ENCODE peak calls at places on chromosomes 1 and 21, in nine cellular contexts. One of them, this sample, is unnamed.

GRCh38 chr1:25889470-25889869 is 14.0 kb upstream of the PAQR7 start:
- DNase-seq in pancreas: no peak
- DNase-seq in choroid plexus epithelial cell: peak
- DNase-seq in activated CD8-positive, alpha-beta T cell treated with anti-CD3 and anti-CD28 coated beads for 36 hours: no peak
- DNase-seq in lower lobe of right lung: no peak
- DNase-seq in GM06990: no peak
- DNase-seq in tibial nerve: no peak
- DNase-seq in GM10248: no peak
- DNase-seq in endodermal cell: no peak
- DNase-seq in this sample: no peak

GRCh38 chr1:240691521-240692338 is 79.8 kb upstream of the GREM2 start:
- DNase-seq in GM10248: no peak
- DNase-seq in GM06990: no peak
- DNase-seq in pancreas: peak
- DNase-seq in tibial nerve: peak
- DNase-seq in choroid plexus epithelial cell: peak
- DNase-seq in lower lobe of right lung: no peak
- DNase-seq in activated CD8-positive, alpha-beta T cell treated with anti-CD3 and anti-CD28 coated beads for 36 hours: peak
- DNase-seq in endodermal cell: peak
- DNase-seq in this sample: no peak

GRCh38 chr1:14969006-14969405 is 184.5 kb upstream of the TMEM51 start:
- DNase-seq in GM06990: no peak
- DNase-seq in endodermal cell: no peak
- DNase-seq in tibial nerve: no peak
- DNase-seq in choroid plexus epithelial cell: no peak
- DNase-seq in lower lobe of right lung: no peak
- DNase-seq in activated CD8-positive, alpha-beta T cell treated with anti-CD3 and anti-CD28 coated beads for 36 hours: peak
- DNase-seq in GM10248: no peak
- DNase-seq in pancreas: no peak
- DNase-seq in this sample: no peak

GRCh38 chr1:38123356-38123755 is 76.8 kb upstream of the POU3F1 start:
- DNase-seq in tibial nerve: no peak
- DNase-seq in GM06990: no peak
- DNase-seq in GM10248: no peak
- DNase-seq in choroid plexus epithelial cell: no peak
- DNase-seq in endodermal cell: peak
- DNase-seq in lower lobe of right lung: no peak
- DNase-seq in activated CD8-positive, alpha-beta T cell treated with anti-CD3 and anti-CD28 coated beads for 36 hours: no peak
- DNase-seq in pancreas: no peak
- DNase-seq in this sample: no peak

GRCh38 chr1:153799566-153800465 is 24.6 kb downstream of the SLC27A3 start:
- DNase-seq in endodermal cell: no peak
- DNase-seq in tibial nerve: no peak
- DNase-seq in lower lobe of right lung: no peak
- DNase-seq in GM06990: no peak
- DNase-seq in choroid plexus epithelial cell: no peak
- DNase-seq in pancreas: no peak
- DNase-seq in GM10248: no peak
- DNase-seq in activated CD8-positive, alpha-beta T cell treated with anti-CD3 and anti-CD28 coated beads for 36 hours: no peak
- DNase-seq in this sample: no peak

GRCh38 chr1:16082283-16083038 is 9.0 kb upstream of the FAM131C start:
- DNase-seq in GM06990: peak
- DNase-seq in choroid plexus epithelial cell: peak
- DNase-seq in lower lobe of right lung: peak
- DNase-seq in GM10248: peak
- DNase-seq in endodermal cell: peak
- DNase-seq in activated CD8-positive, alpha-beta T cell treated with anti-CD3 and anti-CD28 coated beads for 36 hours: peak
- DNase-seq in tibial nerve: peak
- DNase-seq in pancreas: no peak
- DNase-seq in this sample: peak

GRCh38 chr1:177914603-177915002 is 55.3 kb downstream of the SEC16B start:
- DNase-seq in lower lobe of right lung: no peak
- DNase-seq in activated CD8-positive, alpha-beta T cell treated with anti-CD3 and anti-CD28 coated beads for 36 hours: no peak
- DNase-seq in GM10248: no peak
- DNase-seq in GM06990: no peak
- DNase-seq in pancreas: no peak
- DNase-seq in endodermal cell: no peak
- DNase-seq in tibial nerve: no peak
- DNase-seq in choroid plexus epithelial cell: no peak
- DNase-seq in this sample: no peak

GRCh38 chr1:59971464-59971911 is 44.9 kb upstream of the CYP2J2 start:
- DNase-seq in GM06990: peak
- DNase-seq in choroid plexus epithelial cell: peak
- DNase-seq in GM10248: peak
- DNase-seq in lower lobe of right lung: peak
- DNase-seq in activated CD8-positive, alpha-beta T cell treated with anti-CD3 and anti-CD28 coated beads for 36 hours: peak
- DNase-seq in tibial nerve: peak
- DNase-seq in endodermal cell: peak
- DNase-seq in pancreas: peak
- DNase-seq in this sample: peak

GRCh38 chr1:241990040-241990439 is 8.9 kb downstream of the MAP1LC3C start:
- DNase-seq in GM10248: no peak
- DNase-seq in activated CD8-positive, alpha-beta T cell treated with anti-CD3 and anti-CD28 coated beads for 36 hours: no peak
- DNase-seq in choroid plexus epithelial cell: peak
- DNase-seq in pancreas: peak
- DNase-seq in lower lobe of right lung: peak
- DNase-seq in GM06990: no peak
- DNase-seq in endodermal cell: peak
- DNase-seq in tibial nerve: peak
- DNase-seq in this sample: peak

GRCh38 chr1:11238311-11238710 is 24.0 kb downstream of the MTOR start:
- DNase-seq in GM10248: no peak
- DNase-seq in endodermal cell: no peak
- DNase-seq in choroid plexus epithelial cell: no peak
- DNase-seq in activated CD8-positive, alpha-beta T cell treated with anti-CD3 and anti-CD28 coated beads for 36 hours: no peak
- DNase-seq in GM06990: no peak
- DNase-seq in pancreas: no peak
- DNase-seq in lower lobe of right lung: no peak
- DNase-seq in tibial nerve: no peak
- DNase-seq in this sample: no peak

GRCh38 chr21:34908424-34909055 is 140.6 kb downstream of the RUNX1 start:
- DNase-seq in activated CD8-positive, alpha-beta T cell treated with anti-CD3 and anti-CD28 coated beads for 36 hours: no peak
- DNase-seq in endodermal cell: peak
- DNase-seq in GM10248: no peak
- DNase-seq in pancreas: no peak
- DNase-seq in choroid plexus epithelial cell: peak
- DNase-seq in GM06990: no peak
- DNase-seq in lower lobe of right lung: no peak
- DNase-seq in tibial nerve: peak
- DNase-seq in this sample: no peak

DNA sequence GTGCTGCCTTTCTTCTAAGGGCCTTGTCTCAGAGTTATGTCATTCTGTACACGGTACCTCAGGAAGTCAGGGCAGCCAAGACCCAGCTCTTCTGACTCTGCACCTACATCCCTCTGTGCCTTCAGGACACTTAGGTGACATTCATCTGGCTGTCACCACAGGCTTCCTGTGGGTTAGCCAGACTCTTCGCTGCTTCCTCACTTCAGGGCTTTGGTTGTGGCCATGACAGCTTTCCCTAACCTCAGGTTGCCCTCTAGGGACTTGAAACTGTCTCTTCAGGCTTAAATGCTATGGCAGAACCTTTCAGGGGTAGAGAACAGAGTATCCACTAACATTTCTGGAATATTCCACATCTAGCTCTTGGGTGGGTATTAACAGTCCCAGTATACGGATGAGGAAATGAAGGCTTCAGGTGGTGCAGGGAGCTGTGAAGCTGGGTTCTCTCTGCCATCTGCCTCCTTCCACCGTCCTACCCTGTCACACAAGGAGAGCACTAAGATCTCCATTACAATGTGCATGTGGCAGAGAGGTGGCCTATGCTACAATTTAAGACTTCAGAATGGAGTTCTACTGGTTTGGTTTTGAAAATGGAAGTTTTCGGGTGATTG is 9.9 kb downstream of the TSSK3 start:
- DNase-seq in tibial nerve: no peak
- DNase-seq in activated CD8-positive, alpha-beta T cell treated with anti-CD3 and anti-CD28 coated beads for 36 hours: peak
- DNase-seq in lower lobe of right lung: no peak
- DNase-seq in endodermal cell: peak
- DNase-seq in pancreas: no peak
- DNase-seq in GM06990: no peak
- DNase-seq in choroid plexus epithelial cell: no peak
- DNase-seq in GM10248: peak
- DNase-seq in this sample: no peak
- TF ChIP-seq CTCF in tibial nerve: no peak
- TF ChIP-seq CTCF in activated CD8-positive, alpha-beta T cell treated with anti-CD3 and anti-CD28 coated beads for 36 hours: no peak
- TF ChIP-seq CTCF in lower lobe of right lung: no peak
- TF ChIP-seq CTCF in endodermal cell: peak
- TF ChIP-seq CTCF in pancreas: no peak
- TF ChIP-seq CTCF in GM06990: peak
- TF ChIP-seq CTCF in choroid plexus epithelial cell: peak
- TF ChIP-seq CTCF in GM10248: peak
- TF ChIP-seq CTCF in this sample: no peak

GRCh38 chr1:66343569-66344325 is 190.2 kb upstream of the SGIP1 start:
- DNase-seq in endodermal cell: no peak
- DNase-seq in lower lobe of right lung: no peak
- DNase-seq in activated CD8-positive, alpha-beta T cell treated with anti-CD3 and anti-CD28 coated beads for 36 hours: peak
- DNase-seq in GM06990: no peak
- DNase-seq in GM10248: no peak
- DNase-seq in choroid plexus epithelial cell: no peak
- DNase-seq in tibial nerve: no peak
- DNase-seq in pancreas: no peak
- DNase-seq in this sample: no peak
- TF ChIP-seq CTCF in endodermal cell: no peak
- TF ChIP-seq CTCF in lower lobe of right lung: no peak
- TF ChIP-seq CTCF in activated CD8-positive, alpha-beta T cell treated with anti-CD3 and anti-CD28 coated beads for 36 hours: no peak
- TF ChIP-seq CTCF in GM06990: peak
- TF ChIP-seq CTCF in GM10248: no peak
- TF ChIP-seq CTCF in choroid plexus epithelial cell: no peak
- TF ChIP-seq CTCF in tibial nerve: no peak
- TF ChIP-seq CTCF in pancreas: no peak
- TF ChIP-seq CTCF in this sample: no peak

GRCh38 chr1:7560128-7560527 is 211.0 kb upstream of the VAMP3 start:
- DNase-seq in endodermal cell: no peak
- DNase-seq in choroid plexus epithelial cell: no peak
- DNase-seq in pancreas: no peak
- DNase-seq in GM10248: no peak
- DNase-seq in GM06990: no peak
- DNase-seq in tibial nerve: no peak
- DNase-seq in activated CD8-positive, alpha-beta T cell treated with anti-CD3 and anti-CD28 coated beads for 36 hours: no peak
- DNase-seq in lower lobe of right lung: no peak
- DNase-seq in this sample: no peak

GRCh38 chr1:7560601-7561181 is 210.4 kb upstream of the VAMP3 start:
- DNase-seq in tibial nerve: no peak
- DNase-seq in choroid plexus epithelial cell: no peak
- DNase-seq in GM10248: no peak
- DNase-seq in GM06990: no peak
- DNase-seq in endodermal cell: no peak
- DNase-seq in pancreas: no peak
- DNase-seq in activated CD8-positive, alpha-beta T cell treated with anti-CD3 and anti-CD28 coated beads for 36 hours: no peak
- DNase-seq in lower lobe of right lung: no peak
- DNase-seq in this sample: no peak

GRCh38 chr1:7562729-7563605 is 208.1 kb upstream of the VAMP3 start:
- DNase-seq in GM10248: no peak
- DNase-seq in lower lobe of right lung: no peak
- DNase-seq in activated CD8-positive, alpha-beta T cell treated with anti-CD3 and anti-CD28 coated beads for 36 hours: no peak
- DNase-seq in pancreas: no peak
- DNase-seq in GM06990: no peak
- DNase-seq in endodermal cell: no peak
- DNase-seq in tibial nerve: no peak
- DNase-seq in choroid plexus epithelial cell: no peak
- DNase-seq in this sample: no peak

GRCh38 chr1:7561936-7562728 is 209.0 kb upstream of the VAMP3 start:
- DNase-seq in GM06990: no peak
- DNase-seq in tibial nerve: no peak
- DNase-seq in pancreas: no peak
- DNase-seq in activated CD8-positive, alpha-beta T cell treated with anti-CD3 and anti-CD28 coated beads for 36 hours: no peak
- DNase-seq in choroid plexus epithelial cell: no peak
- DNase-seq in GM10248: no peak
- DNase-seq in endodermal cell: no peak
- DNase-seq in lower lobe of right lung: no peak
- DNase-seq in this sample: no peak

GRCh38 chr1:7561331-7561921 is 209.7 kb upstream of the VAMP3 start:
- DNase-seq in tibial nerve: no peak
- DNase-seq in lower lobe of right lung: no peak
- DNase-seq in GM10248: peak
- DNase-seq in endodermal cell: peak
- DNase-seq in activated CD8-positive, alpha-beta T cell treated with anti-CD3 and anti-CD28 coated beads for 36 hours: peak
- DNase-seq in GM06990: no peak
- DNase-seq in pancreas: no peak
- DNase-seq in choroid plexus epithelial cell: no peak
- DNase-seq in this sample: no peak
- TF ChIP-seq CTCF in tibial nerve: no peak
- TF ChIP-seq CTCF in lower lobe of right lung: no peak
- TF ChIP-seq CTCF in GM10248: peak
- TF ChIP-seq CTCF in endodermal cell: peak
- TF ChIP-seq CTCF in activated CD8-positive, alpha-beta T cell treated with anti-CD3 and anti-CD28 coated beads for 36 hours: peak
- TF ChIP-seq CTCF in GM06990: peak
- TF ChIP-seq CTCF in pancreas: no peak
- TF ChIP-seq CTCF in choroid plexus epithelial cell: peak
- TF ChIP-seq CTCF in this sample: no peak

GRCh38 chr1:111221276-111221632 is 6.3 kb upstream of the CHI3L2 start:
- DNase-seq in GM06990: no peak
- DNase-seq in tibial nerve: no peak
- DNase-seq in pancreas: no peak
- DNase-seq in endodermal cell: no peak
- DNase-seq in activated CD8-positive, alpha-beta T cell treated with anti-CD3 and anti-CD28 coated beads for 36 hours: no peak
- DNase-seq in choroid plexus epithelial cell: no peak
- DNase-seq in GM10248: no peak
- DNase-seq in lower lobe of right lung: no peak
- DNase-seq in this sample: no peak

GRCh38 chr1:111223126-111223443 is 4.4 kb upstream of the CHI3L2 start:
- DNase-seq in GM06990: no peak
- DNase-seq in tibial nerve: no peak
- DNase-seq in activated CD8-positive, alpha-beta T cell treated with anti-CD3 and anti-CD28 coated beads for 36 hours: no peak
- DNase-seq in endodermal cell: no peak
- DNase-seq in GM10248: no peak
- DNase-seq in pancreas: no peak
- DNase-seq in lower lobe of right lung: no peak
- DNase-seq in choroid plexus epithelial cell: no peak
- DNase-seq in this sample: no peak

GRCh38 chr1:111220302-111220890 is 7.1 kb upstream of the CHI3L2 start:
- DNase-seq in endodermal cell: no peak
- DNase-seq in pancreas: no peak
- DNase-seq in activated CD8-positive, alpha-beta T cell treated with anti-CD3 and anti-CD28 coated beads for 36 hours: no peak
- DNase-seq in lower lobe of right lung: no peak
- DNase-seq in GM10248: no peak
- DNase-seq in tibial nerve: no peak
- DNase-seq in GM06990: peak
- DNase-seq in choroid plexus epithelial cell: no peak
- DNase-seq in this sample: no peak

GRCh38 chr1:111221633-111222286 is 5.8 kb upstream of the CHI3L2 start:
- DNase-seq in lower lobe of right lung: no peak
- DNase-seq in GM06990: peak
- DNase-seq in GM10248: peak
- DNase-seq in pancreas: no peak
- DNase-seq in activated CD8-positive, alpha-beta T cell treated with anti-CD3 and anti-CD28 coated beads for 36 hours: peak
- DNase-seq in choroid plexus epithelial cell: peak
- DNase-seq in endodermal cell: no peak
- DNase-seq in tibial nerve: no peak
- DNase-seq in this sample: no peak

GRCh38 chr1:111222308-111223125 is 5.0 kb upstream of the CHI3L2 start:
- DNase-seq in tibial nerve: peak
- DNase-seq in activated CD8-positive, alpha-beta T cell treated with anti-CD3 and anti-CD28 coated beads for 36 hours: peak
- DNase-seq in endodermal cell: peak
- DNase-seq in GM06990: peak
- DNase-seq in GM10248: peak
- DNase-seq in pancreas: peak
- DNase-seq in choroid plexus epithelial cell: peak
- DNase-seq in lower lobe of right lung: peak
- DNase-seq in this sample: peak
- TF ChIP-seq CTCF in tibial nerve: peak
- TF ChIP-seq CTCF in activated CD8-positive, alpha-beta T cell treated with anti-CD3 and anti-CD28 coated beads for 36 hours: peak
- TF ChIP-seq CTCF in endodermal cell: peak
- TF ChIP-seq CTCF in GM06990: peak
- TF ChIP-seq CTCF in GM10248: peak
- TF ChIP-seq CTCF in pancreas: peak
- TF ChIP-seq CTCF in choroid plexus epithelial cell: peak
- TF ChIP-seq CTCF in lower lobe of right lung: peak
- TF ChIP-seq CTCF in this sample: peak